ENCODE peak calls at places on chromosomes 16 and 17, in four cellular contexts. H, Y, W and E are unnamed samples.

GRCh38 chr16:11916524-11917285 is 949 bp upstream of the GSPT1 start:
- DNase-seq in H (no peak), Y (peak; percentile 55), W (peak; percentile 29), E (no peak)

GRCh38 chr17:62966426-62967110 is 533 bp downstream of the TANC2 start:
- DNase-seq in W (peak; percentile 64), Y (no peak), H (no peak), E (no peak)

GRCh38 chr17:72659811-72660210 is 432.7 kb downstream of the SLC39A11 start:
- DNase-seq in Y (no peak), H (no peak), W (no peak), E (no peak)

GRCh38 chr17:48627242-48627597 is 1.1 kb upstream of the HOXB9 start:
- DNase-seq in Y (no peak), W (no peak), H (no peak), E (no peak)

GRCh38 chr17:57577751-57578607 is 167.1 kb downstream of the CCDC182 start:
- DNase-seq in W (peak; percentile 66), Y (peak; percentile 69), H (no peak), E (no peak)

GRCh38 chr17:20779521-20779920 is 200.0 kb downstream of the CDRT15L2 start:
- DNase-seq in Y (no peak), H (no peak), W (no peak), E (no peak)

GRCh38 chr17:988561-988960 is 8.4 kb upstream of the TIMM22 start:
- DNase-seq in H (no peak), W (no peak), Y (no peak), E (no peak)

GRCh38 chr17:70369296-70369855 is 200.0 kb downstream of the KCNJ2 start:
- DNase-seq in Y (peak; percentile 27), W (no peak), H (no peak), E (no peak)

GRCh38 chr17:64641499-64641898 is 20.6 kb downstream of the SMURF2 start:
- DNase-seq in H (no peak), Y (peak; percentile 94), W (no peak), E (no peak)

GRCh38 chr17:16449121-16449570 is 33.8 kb downstream of the TRPV2 start:
- DNase-seq in Y (peak; percentile 64), H (no peak), W (no peak), E (no peak)

GRCh38 chr16:69610356-69610755 is 44.6 kb downstream of the NFAT5 start:
- DNase-seq in Y (peak; percentile 46), W (peak; percentile 37), H (no peak), E (no peak)

GRCh38 chr16:52271088-52271487 is 275.9 kb downstream of the TOX3 start:
- DNase-seq in W (no peak), H (no peak), Y (no peak), E (no peak)

GRCh38 chr16:67086829-67087228 is 22.9 kb upstream of the PHAF1 start:
- DNase-seq in W (no peak), H (no peak), Y (no peak), E (no peak)

GRCh38 chr17:28662527-28662829 is 473 bp downstream of the SUPT6H start:
- DNase-seq in Y (no peak), W (no peak), H (no peak), E (no peak)

GRCh38 chr17:59154335-59154720 is 658 bp downstream of the SKA2 start:
- DNase-seq in H (no peak), Y (peak; percentile 40), W (peak; percentile 48), E (peak; percentile 37)